ENCODE peak calls at places on chromosome X, in nine cellular contexts. X is PC-3; O is osteoblast; W is CD8-positive, alpha-beta T cell; S is aorta; H is adrenal gland; F is body of pancreas; I is prostate gland; Z is spleen. A is an unnamed sample. For H3K27me3 and H3K36me3, the result is how much of the 10 kb centered on the place peaks cover.

GRCh38 chrX:132968282-132968681 is 9.9 kb upstream of the HS6ST2 start:
- DNase-seq in X (no peak), O (no peak), W (no peak), S (no peak), H (no peak), F (no peak), I (no peak), Z (no peak), A (peak)

GRCh38 chrX:12929701-12930100 is 23.3 kb downstream of the TLR8 start:
- DNase-seq in X (no peak), O (peak), W (no peak), S (no peak), H (no peak), F (no peak), I (no peak), Z (no peak), A (no peak)

GRCh38 chrX:17703201-17703600 is 34.1 kb upstream of the SCML1 start:
- DNase-seq in X (peak), O (no peak), W (no peak), S (no peak), H (no peak), F (no peak), I (no peak), Z (no peak), A (no peak)

GRCh38 chrX:97602465-97603258 is 719.0 kb downstream of the RPA4 start:
- DNase-seq in X (no peak), O (no peak), W (no peak), S (no peak), H (no peak), F (no peak), I (no peak), Z (no peak), A (no peak)

GRCh38 chrX:71103110-71103983 is 3.2 kb downstream of the CXorf65 start:
- DNase-seq in X (no peak), O (no peak), W (no peak), S (no peak), H (no peak), F (peak), I (no peak), Z (peak), A (peak)

GRCh38 chrX:103344606-103345005 is 11.7 kb upstream of the TCEAL9 start:
- DNase-seq in X (no peak), O (no peak), W (no peak), S (no peak), H (no peak), F (no peak), I (no peak), Z (no peak), A (no peak)

GRCh38 chrX:48468693-48469691 is 1.1 kb downstream of the SLC38A5 start:
- DNase-seq in X (no peak), O (peak), W (no peak), S (no peak), H (no peak), F (no peak), I (no peak), Z (peak), A (peak)

GRCh38 chrX:129759576-129760061 is 20.1 kb upstream of the SASH3 start:
- DNase-seq in X (peak), O (peak), W (no peak), S (peak), H (no peak), F (peak), I (peak), Z (peak), A (no peak)

GRCh38 chrX:105191878-105192277 is 28.6 kb downstream of the TEX13A start:
- DNase-seq in X (peak), O (no peak), W (no peak), S (no peak), H (no peak), F (peak), I (no peak), Z (no peak), A (peak)

GRCh38 chrX:107894038-107894437 is 68.4 kb downstream of the MID2 start:
- DNase-seq in X (peak), O (peak), W (no peak), S (no peak), H (no peak), F (no peak), I (peak), Z (no peak), A (peak)

GRCh38 chrX:1190596-1191145 is 21.8 kb downstream of the CRLF2 start:
- DNase-seq in X (no peak), O (peak), W (no peak), S (no peak), H (no peak), F (no peak), I (no peak), Z (peak), A (no peak)

GRCh38 chrX:112113460-112113859 is 30.9 kb upstream of the TRPC5 start:
- DNase-seq in X (no peak), O (no peak), W (no peak), S (no peak), H (no peak), F (no peak), I (no peak), Z (no peak), A (no peak)

GRCh38 chrX:3142259-3143042 is 101.2 kb downstream of the ARSF start:
- DNase-seq in X (no peak), O (no peak), W (no peak), S (no peak), H (no peak), F (no peak), I (no peak), Z (no peak), A (no peak)

GRCh38 chrX:43025806-43026205 is 247.8 kb upstream of the PPP1R2C start:
- DNase-seq in X (no peak), O (no peak), W (no peak), S (no peak), H (no peak), F (no peak), I (no peak), Z (no peak), A (no peak)

GRCh38 chrX:79270401-79270800 is 96.7 kb downstream of the ITM2A start:
- DNase-seq in X (no peak), O (no peak), W (peak), S (peak), H (no peak), F (peak), I (no peak), Z (peak), A (peak)

GRCh38 chrX:51461053-51462050 is 35.0 kb downstream of the NUDT11 start:
- DNase-seq in X (peak), O (peak), W (no peak), S (no peak), H (peak), F (no peak), I (no peak), Z (no peak), A (no peak)

GRCh38 chrX:133265331-133265730 is 47.2 kb upstream of the TFDP3 start:
- DNase-seq in X (no peak), O (no peak), W (no peak), S (no peak), H (no peak), F (no peak), I (no peak), Z (no peak), A (peak)

GRCh38 chrX:143669395-143669794 is 33.5 kb upstream of the SLITRK4 start:
- DNase-seq in X (peak), O (no peak), W (no peak), S (no peak), H (no peak), F (no peak), I (no peak), Z (no peak), A (no peak)

GRCh38 chrX:56766554-56767412 is 37.7 kb downstream of the NBDY start:
- DNase-seq in X (no peak), O (peak), W (no peak), S (no peak), H (no peak), F (no peak), I (no peak), Z (peak), A (peak)

GRCh38 chrX:4118666-4119530 is 405.4 kb upstream of the PRKX start:
- DNase-seq in X (no peak), O (peak), W (no peak), S (no peak), H (no peak), F (no peak), I (no peak), Z (no peak), A (no peak)

GRCh38 chrX:72297953-72298730 is 7.6 kb downstream of the CITED1 start:
- DNase-seq in X (peak), O (peak), W (no peak), S (no peak), H (no peak), F (peak), I (no peak), Z (no peak), A (peak)

GRCh38 chrX:38563006-38563405 is 1.7 kb downstream of the TSPAN7 start:
- DNase-seq in X (no peak), O (peak), W (no peak), S (no peak), H (no peak), F (no peak), I (no peak), Z (no peak), A (no peak)

GRCh38 chrX:134006484-134007161 is 21.2 kb upstream of the GPC3 start:
- DNase-seq in X (no peak), O (no peak), W (no peak), S (no peak), H (no peak), F (no peak), I (no peak), Z (no peak), A (no peak)

GRCh38 chrX:38803609-38804480 is 2.6 kb downstream of the MID1IP1 start:
- DNase-seq in X (peak), O (peak), W (no peak), S (peak), H (peak), F (peak), I (peak), Z (peak), A (peak)

GRCh38 chrX:15128838-15129237 is 141.0 kb downstream of the ASB9 start:
- DNase-seq in X (no peak), O (no peak), W (no peak), S (no peak), H (no peak), F (no peak), I (no peak), Z (no peak), A (no peak)

GRCh38 chrX:11629593-11630211 is 36.0 kb downstream of the ARHGAP6 start:
- DNase-seq in X (peak), O (peak), W (no peak), S (peak), H (no peak), F (no peak), I (no peak), Z (no peak), A (peak)

GRCh38 chrX:97384685-97385084 is 501.0 kb downstream of the RPA4 start:
- DNase-seq in X (no peak), O (no peak), W (no peak), S (no peak), H (no peak), F (no peak), I (no peak), Z (no peak), A (no peak)

GRCh38 chrX:85203461-85203970 is 40.1 kb downstream of the SATL1 start:
- DNase-seq in X (no peak), O (no peak), W (no peak), S (no peak), H (no peak), F (no peak), I (no peak), Z (peak), A (no peak)

GRCh38 chrX:65581661-65582339 is 47.2 kb upstream of the LAS1L start:
- DNase-seq in X (peak), O (no peak), W (no peak), S (peak), H (peak), F (peak), I (peak), Z (no peak), A (peak)

GRCh38 chrX:13597928-13598327 is 28.5 kb downstream of the EGFL6 start:
- DNase-seq in X (no peak), O (no peak), W (no peak), S (no peak), H (no peak), F (no peak), I (no peak), Z (no peak), A (no peak)

GRCh38 chrX:107712231-107713204 is 63.1 kb downstream of the TSC22D3 start:
- DNase-seq in X (no peak), O (peak), W (peak), S (peak), H (peak), F (no peak), I (no peak), Z (peak), A (no peak)

GRCh38 chrX:30779453-30780030 is 109.5 kb downstream of the TAB3 start:
- DNase-seq in X (no peak), O (no peak), W (no peak), S (no peak), H (no peak), F (no peak), I (no peak), Z (no peak), A (no peak)

GRCh38 chrX:30781711-30782444 is 107.2 kb downstream of the TAB3 start:
- DNase-seq in X (peak), O (peak), W (no peak), S (no peak), H (no peak), F (no peak), I (no peak), Z (no peak), A (no peak)

GRCh38 chrX:30777575-30777974 is 111.5 kb downstream of the TAB3 start:
- DNase-seq in X (no peak), O (no peak), W (no peak), S (no peak), H (no peak), F (no peak), I (no peak), Z (no peak), A (no peak)
- H3K4me3 ChIP-seq in X (no peak), O (no peak), W (no peak), S (no peak), H (no peak), F (no peak), I (no peak), Z (no peak), A (no peak)

GRCh38 chrX:153889123-153889522 is 3.1 kb upstream of the L1CAM start:
- DNase-seq in X (no peak), O (no peak), W (no peak), S (no peak), H (no peak), F (no peak), I (no peak), Z (no peak), A (no peak)

GRCh38 chrX:153887385-153887784 is 1.4 kb upstream of the L1CAM start:
- DNase-seq in X (no peak), O (no peak), W (no peak), S (no peak), H (no peak), F (no peak), I (no peak), Z (no peak), A (no peak)

GRCh38 chrX:153885968-153886903 is at the start of gene L1CAM:
- DNase-seq in X (peak), O (no peak), W (no peak), S (no peak), H (no peak), F (no peak), I (no peak), Z (no peak), A (peak)

GRCh38 chrX:153886915-153887314 is 942 bp upstream of the L1CAM start:
- DNase-seq in X (no peak), O (no peak), W (no peak), S (no peak), H (no peak), F (no peak), I (no peak), Z (no peak), A (no peak)

DNA sequence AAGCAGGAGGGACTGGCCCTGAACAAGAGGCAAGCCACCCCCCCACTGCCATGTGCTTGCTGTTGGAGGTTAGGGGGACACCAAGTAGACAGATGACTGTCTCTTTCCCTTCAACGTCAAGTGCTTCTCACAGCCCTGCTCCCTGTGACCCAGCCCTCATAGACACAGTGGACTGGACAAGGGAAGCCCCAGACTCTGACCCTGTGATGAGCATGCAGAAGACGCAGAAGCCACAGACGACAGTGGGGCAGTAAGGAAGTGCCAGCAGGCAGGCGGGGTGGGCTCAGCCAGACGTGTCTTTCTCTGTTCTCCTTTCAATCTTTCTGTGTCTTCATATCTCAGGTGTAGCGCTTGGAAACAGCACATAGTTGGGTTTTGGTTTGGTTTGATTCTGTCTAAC is 2.4 kb upstream of the L1CAM start:
- DNase-seq in X (no peak), O (no peak), W (no peak), S (no peak), H (no peak), F (no peak), I (no peak), Z (no peak), A (no peak)
- H3K27me3 ChIP-seq in X (under half), O (half or more), W (under half), S (under half), H (half or more), F (under half), I (under half), Z (under half), A (under half)

DNA sequence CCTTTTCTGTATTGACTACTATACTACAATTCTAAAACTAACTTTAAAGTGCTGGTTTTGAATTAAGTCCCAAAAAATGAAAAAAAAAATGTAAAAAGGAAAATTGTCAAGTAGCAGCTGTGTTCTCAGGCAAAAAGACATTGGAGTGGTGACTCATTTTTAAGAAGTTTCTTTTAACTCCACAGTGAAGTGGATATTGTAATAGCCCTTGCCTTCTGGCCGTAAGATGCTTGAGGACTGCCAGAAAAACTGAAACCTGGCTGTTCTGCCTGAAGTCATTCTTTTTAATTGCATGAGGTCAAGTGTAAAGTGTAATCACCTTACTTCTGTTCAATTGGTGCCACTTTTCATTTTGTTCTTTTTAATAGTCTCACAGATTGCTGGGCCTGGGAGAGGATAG is 28.9 kb downstream of the SPANXD start:
- DNase-seq in X (no peak), O (no peak), W (no peak), S (no peak), H (no peak), F (no peak), I (no peak), Z (no peak), A (no peak)
- H3K36me3 ChIP-seq in X (under half), O (under half), W (under half), S (under half), H (under half), F (under half), I (under half), Z (under half), A (under half)

DNA sequence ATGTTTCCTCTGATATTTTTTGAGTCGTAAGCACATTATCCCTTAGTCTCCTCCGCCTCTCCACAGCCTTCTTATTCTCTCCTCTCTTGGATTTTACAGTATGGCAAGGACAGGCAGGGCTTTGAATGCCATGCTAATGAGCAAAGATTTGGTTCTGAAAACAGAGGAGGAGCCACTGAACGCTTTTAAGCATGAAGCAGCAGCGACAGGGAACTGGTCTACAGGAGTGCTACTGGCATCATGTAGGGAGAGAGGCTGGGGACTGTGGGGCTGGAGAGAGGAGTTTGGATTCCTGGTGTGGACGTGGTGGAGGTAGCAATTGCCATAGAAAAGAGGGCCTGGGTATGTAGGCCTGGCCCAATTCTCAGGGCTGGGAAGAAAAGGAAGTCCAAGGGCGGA is 4.6 kb upstream of the CD99L2 start:
- DNase-seq in X (no peak), O (no peak), W (no peak), S (no peak), H (no peak), F (no peak), I (no peak), Z (no peak), A (no peak)
- H3K4me3 ChIP-seq in X (no peak), O (no peak), W (no peak), S (no peak), H (no peak), F (no peak), I (no peak), Z (no peak), A (peak)

DNA sequence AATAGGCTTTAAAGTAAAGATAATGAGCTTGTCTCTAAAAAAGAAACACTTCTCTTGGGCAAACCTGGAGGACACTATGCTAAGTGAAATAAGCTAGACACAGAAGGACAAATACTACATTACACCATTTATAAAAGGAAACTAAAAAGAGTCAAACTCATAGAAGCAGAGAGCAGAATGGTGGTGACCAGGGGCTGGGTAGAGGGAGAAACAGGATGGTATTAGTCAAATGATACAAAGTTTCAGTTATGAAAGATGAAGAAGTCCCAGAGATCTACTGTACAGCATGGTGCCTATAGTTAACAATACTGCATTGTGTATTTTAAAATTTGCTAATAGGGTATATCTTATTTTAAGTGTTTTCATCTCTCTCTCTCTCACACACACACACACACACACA is 28.5 kb downstream of the ACSL4 start:
- DNase-seq in X (no peak), O (no peak), W (no peak), S (no peak), H (no peak), F (no peak), I (no peak), Z (no peak), A (no peak)
- H3K27me3 ChIP-seq in X (under half), O (under half), W (under half), S (under half), H (under half), F (under half), I (under half), Z (under half), A (under half)

GRCh38 chrX:119783026-119783425 is 8.4 kb downstream of the RPL39 start:
- DNase-seq in X (no peak), O (no peak), W (no peak), S (no peak), H (no peak), F (no peak), I (no peak), Z (peak), A (no peak)

GRCh38 chrX:119784747-119785446 is 6.5 kb downstream of the RPL39 start:
- DNase-seq in X (peak), O (peak), W (peak), S (no peak), H (peak), F (peak), I (no peak), Z (peak), A (no peak)
- H3K36me3 ChIP-seq in X (under half), O (under half), W (under half), S (under half), H (under half), F (under half), I (under half), Z (half or more), A (under half)

GRCh38 chrX:29604381-29604780 is 611.0 kb upstream of the MAGEB2 start:
- DNase-seq in X (no peak), O (no peak), W (no peak), S (no peak), H (no peak), F (no peak), I (no peak), Z (no peak), A (no peak)
- H3K4me3 ChIP-seq in X (no peak), O (no peak), W (no peak), S (no peak), H (no peak), F (no peak), I (no peak), Z (no peak), A (no peak)

GRCh38 chrX:82648062-82648461 is 860.0 kb upstream of the POU3F4 start:
- DNase-seq in X (peak), O (no peak), W (no peak), S (no peak), H (no peak), F (no peak), I (no peak), Z (no peak), A (no peak)

DNA sequence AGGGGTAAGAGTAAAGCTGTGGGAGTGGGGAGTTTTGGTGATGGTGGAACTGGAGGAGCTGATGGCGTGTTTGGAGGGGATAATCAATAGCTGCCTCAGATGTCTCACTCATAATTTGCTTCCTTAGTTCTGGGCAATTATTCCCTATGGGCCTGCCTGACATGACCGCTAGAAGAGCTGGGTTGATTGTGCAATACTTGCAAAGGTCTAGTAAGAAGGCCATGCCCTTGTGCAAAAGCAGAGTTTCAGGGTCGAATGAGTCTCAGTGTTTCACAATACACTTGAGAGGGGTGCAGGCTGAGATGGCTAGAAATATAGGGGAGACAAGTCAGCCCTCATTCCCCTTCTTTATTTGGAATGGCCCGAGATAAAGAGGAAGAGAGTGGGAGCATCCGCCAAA is 858.4 kb upstream of the POU3F4 start:
- DNase-seq in X (no peak), O (no peak), W (no peak), S (no peak), H (no peak), F (no peak), I (no peak), Z (no peak), A (no peak)
- H3K27me3 ChIP-seq in X (under half), O (under half), W (under half), S (under half), H (under half), F (under half), I (under half), Z (under half), A (under half)